ENCODE peak calls at places on chromosome 6, in six cellular contexts. M is H4, Y is SJCRH30, H is left cardiac atrium, I is amniotic epithelial cell, C is mucosa of gallbladder. P is an unnamed sample.

GRCh38 chr6:115613488-115613887 is 447.2 kb downstream of the FRK start:
- DNase-seq in M (peak; percentile 9), Y (no peak), H (no peak), I (peak; percentile 37), C (no peak), P (no peak)

GRCh38 chr6:25297823-25298507 is 18.8 kb downstream of the CARMIL1 start:
- DNase-seq in M (no peak), Y (no peak), H (no peak), I (no peak), C (no peak), P (no peak)

GRCh38 chr6:106082735-106083398 is 3.3 kb upstream of the PRDM1 start:
- DNase-seq in M (no peak), Y (no peak), H (no peak), I (peak; percentile 35), C (no peak), P (no peak)

GRCh38 chr6:55675936-55676335 is 96.9 kb upstream of the HMGCLL1 start:
- DNase-seq in M (no peak), Y (no peak), H (no peak), I (no peak), C (no peak), P (no peak)

GRCh38 chr6:169269180-169270076 is 15.8 kb upstream of the THBS2 start:
- DNase-seq in M (no peak), Y (no peak), H (peak; percentile 48), I (peak; percentile 96), C (peak; percentile 56), P (no peak)

GRCh38 chr6:100344761-100345160 is 120.0 kb downstream of the SIM1 start:
- DNase-seq in M (no peak), Y (no peak), H (no peak), I (peak; percentile 38), C (no peak), P (no peak)

GRCh38 chr6:89311530-89311852 is 3.6 kb downstream of the GABRR2 start:
- DNase-seq in M (no peak), Y (no peak), H (no peak), I (no peak), C (no peak), P (no peak)

GRCh38 chr6:45439459-45439858 is 61.7 kb upstream of the SUPT3H start:
- DNase-seq in M (no peak), Y (no peak), H (no peak), I (no peak), C (no peak), P (no peak)

GRCh38 chr6:143595256-143596036 is 82.3 kb upstream of the PHACTR2 start:
- DNase-seq in M (no peak), Y (no peak), H (no peak), I (peak; percentile 16), C (no peak), P (no peak)

GRCh38 chr6:43428874-43429273 is 1.5 kb downstream of the ABCC10 start:
- DNase-seq in M (no peak), Y (no peak), H (no peak), I (no peak), C (no peak), P (no peak)

GRCh38 chr6:2866183-2866846 is 24.7 kb upstream of the SERPINB1 start:
- DNase-seq in M (no peak), Y (no peak), H (no peak), I (no peak), C (no peak), P (no peak)

GRCh38 chr6:138610816-138611215 is 111.5 kb upstream of the NHSL1 start:
- DNase-seq in M (no peak), Y (no peak), H (no peak), I (no peak), C (no peak), P (no peak)

GRCh38 chr6:125299257-125299656 is 2.5 kb downstream of the HDDC2 start:
- DNase-seq in M (no peak), Y (no peak), H (no peak), I (no peak), C (no peak), P (no peak)

GRCh38 chr6:96520039-96520850 is 1.4 kb upstream of the UFL1 start:
- DNase-seq in M (no peak), Y (no peak), H (no peak), I (peak; percentile 63), C (peak; percentile 32), P (no peak)

GRCh38 chr6:11304946-11305345 is 72.5 kb upstream of the NEDD9 start:
- DNase-seq in M (no peak), Y (no peak), H (no peak), I (no peak), C (no peak), P (no peak)

GRCh38 chr6:14435291-14435690 is 317.7 kb downstream of the CD83 start:
- DNase-seq in M (no peak), Y (no peak), H (no peak), I (no peak), C (no peak), P (no peak)

GRCh38 chr6:81808834-81809598 is 56.5 kb upstream of the TENT5A start:
- DNase-seq in M (no peak), Y (no peak), H (peak; percentile 42), I (no peak), C (no peak), P (no peak)

GRCh38 chr6:15602144-15602543 is 60.7 kb downstream of the DTNBP1 start:
- DNase-seq in M (no peak), Y (no peak), H (peak; percentile 25), I (no peak), C (no peak), P (no peak)

GRCh38 chr6:77678048-77678447 is 25.2 kb downstream of the MEI4 start:
- DNase-seq in M (no peak), Y (no peak), H (no peak), I (no peak), C (no peak), P (no peak)

GRCh38 chr6:32983964-32984638 is 15.7 kb downstream of the BRD2 start:
- DNase-seq in M (no peak), Y (no peak), H (no peak), I (no peak), C (no peak), P (no peak)

GRCh38 chr6:52877168-52877567 is 32.3 kb downstream of the GSTA3 start:
- DNase-seq in M (peak; percentile 77), Y (no peak), H (no peak), I (peak; percentile 94), C (no peak), P (no peak)

GRCh38 chr6:56992053-56992452 is 37.1 kb downstream of the BEND6 start:
- DNase-seq in M (no peak), Y (no peak), H (no peak), I (no peak), C (no peak), P (no peak)

GRCh38 chr6:91340998-91341397 is 754.1 kb upstream of the MAP3K7 start:
- DNase-seq in M (no peak), Y (no peak), H (no peak), I (no peak), C (no peak), P (no peak)

GRCh38 chr6:9540126-9540525 is 874.7 kb downstream of the TFAP2A start:
- DNase-seq in M (no peak), Y (no peak), H (no peak), I (no peak), C (no peak), P (peak; percentile 46)

GRCh38 chr6:69813508-69813907 is 16.7 kb upstream of the LMBRD1 start:
- DNase-seq in M (no peak), Y (no peak), H (no peak), I (no peak), C (no peak), P (no peak)

GRCh38 chr6:158376650-158377081 is 64.4 kb downstream of the TULP4 start:
- DNase-seq in M (no peak), Y (peak; percentile 95), H (no peak), I (no peak), C (no peak), P (no peak)

GRCh38 chr6:2763345-2763841 is 1.8 kb upstream of the WRNIP1 start:
- DNase-seq in M (no peak), Y (no peak), H (peak; percentile 44), I (no peak), C (no peak), P (no peak)

GRCh38 chr6:105209950-105210706 is 30.3 kb upstream of the POPDC3 start:
- DNase-seq in M (peak; percentile 32), Y (peak; percentile 9), H (no peak), I (peak; percentile 73), C (no peak), P (no peak)

GRCh38 chr6:12818324-12818723 is 101.8 kb downstream of the PHACTR1 start:
- DNase-seq in M (no peak), Y (no peak), H (no peak), I (no peak), C (peak; percentile 10), P (no peak)

GRCh38 chr6:66985816-66986215 is 1278.8 kb upstream of the EYS start:
- DNase-seq in M (no peak), Y (peak; percentile 18), H (no peak), I (no peak), C (no peak), P (no peak)